ENCODE peak calls at places on chromosomes 13 and 19, in six cellular contexts. C is pons, I is EH, P is ovary, W is stomach, X is KG1. D is an unnamed sample.

GRCh38 chr19:34601071-34601470 is 75.9 kb downstream of the SCGB2B2 start:
- DNase-seq in C (no peak), I (no peak), P (no peak), W (no peak), X (no peak), D (no peak)

GRCh38 chr13:37617162-37617561 is 18.6 kb upstream of the POSTN start:
- DNase-seq in C (no peak), I (peak), P (no peak), W (no peak), X (no peak), D (no peak)

GRCh38 chr19:34364462-34364829 is 550 bp upstream of the GPI start:
- DNase-seq in C (no peak), I (no peak), P (no peak), W (no peak), X (no peak), D (no peak)

GRCh38 chr13:40974460-40975407 is 44.4 kb downstream of the ELF1 start:
- DNase-seq in C (peak), I (peak), P (no peak), W (no peak), X (no peak), D (peak)

GRCh38 chr19:1430201-1430621 is 8.0 kb upstream of the RPS15 start:
- DNase-seq in C (no peak), I (no peak), P (no peak), W (no peak), X (no peak), D (no peak)

GRCh38 chr19:16160943-16161560 is 12.3 kb downstream of the CIB3 start:
- DNase-seq in C (no peak), I (peak), P (no peak), W (no peak), X (no peak), D (peak)

GRCh38 chr13:79973533-79973963 is 367.4 kb downstream of the SPRY2 start:
- DNase-seq in C (no peak), I (no peak), P (no peak), W (no peak), X (no peak), D (no peak)

GRCh38 chr13:41678320-41678719 is 221.0 kb downstream of the RGCC start:
- DNase-seq in C (no peak), I (peak), P (no peak), W (no peak), X (no peak), D (no peak)

GRCh38 chr19:51387924-51388389 is at the start of gene LIM2:
- DNase-seq in C (no peak), I (no peak), P (no peak), W (no peak), X (no peak), D (no peak)

GRCh38 chr19:27776524-27776923 is 1436.4 kb downstream of the UQCRFS1 start:
- DNase-seq in C (no peak), I (no peak), P (no peak), W (no peak), X (no peak), D (no peak)

GRCh38 chr13:99812611-99813010 is 159.0 kb downstream of the ZIC5 start:
- DNase-seq in C (no peak), I (peak), P (no peak), W (no peak), X (no peak), D (no peak)

GRCh38 chr13:110305949-110306339 is 1.0 kb downstream of the COL4A1 start:
- DNase-seq in C (no peak), I (peak), P (no peak), W (no peak), X (no peak), D (no peak)

GRCh38 chr19:7961930-7962626 is 18.6 kb upstream of the TIMM44 start:
- DNase-seq in C (no peak), I (no peak), P (no peak), W (no peak), X (no peak), D (no peak)

GRCh38 chr19:10104665-10105221 is 1.4 kb upstream of the PPAN start:
- DNase-seq in C (no peak), I (no peak), P (no peak), W (no peak), X (peak), D (peak)

GRCh38 chr19:42199440-42200115 is 17.9 kb downstream of the DEDD2 start:
- DNase-seq in C (no peak), I (no peak), P (no peak), W (peak), X (peak), D (peak)

GRCh38 chr19:18479964-18480723 is 41.7 kb downstream of the ELL start:
- DNase-seq in C (no peak), I (peak), P (no peak), W (peak), X (no peak), D (no peak)

GRCh38 chr13:98842858-98843481 is 90.5 kb upstream of the SLC15A1 start:
- DNase-seq in C (peak), I (peak), P (peak), W (peak), X (peak), D (peak)

GRCh38 chr19:30558793-30559192 is 186.6 kb downstream of the ZNF536 start:
- DNase-seq in C (no peak), I (no peak), P (no peak), W (no peak), X (no peak), D (no peak)

GRCh38 chr13:110265682-110266430 is 41.1 kb downstream of the COL4A1 start:
- DNase-seq in C (no peak), I (peak), P (no peak), W (no peak), X (no peak), D (no peak)

GRCh38 chr13:93646247-93646646 is 419.6 kb downstream of the GPC6 start:
- DNase-seq in C (no peak), I (no peak), P (no peak), W (no peak), X (no peak), D (no peak)

GRCh38 chr13:33057019-33057785 is 41.0 kb downstream of the KL start:
- DNase-seq in C (no peak), I (peak), P (no peak), W (no peak), X (no peak), D (no peak)

GRCh38 chr13:99963832-99964339 is 7.7 kb downstream of the ZIC5 start:
- DNase-seq in C (no peak), I (no peak), P (no peak), W (no peak), X (no peak), D (no peak)

GRCh38 chr13:27978301-27978968 is 9.3 kb upstream of the CDX2 start:
- DNase-seq in C (no peak), I (no peak), P (no peak), W (no peak), X (no peak), D (no peak)

GRCh38 chr19:16836115-16836905 is 7.1 kb downstream of the SIN3B start:
- DNase-seq in C (no peak), I (no peak), P (no peak), W (no peak), X (no peak), D (no peak)

GRCh38 chr19:1672038-1672768 is 19.8 kb upstream of the TCF3 start:
- DNase-seq in C (no peak), I (peak), P (peak), W (no peak), X (no peak), D (peak)

GRCh38 chr19:18839465-18840287 is 7.9 kb downstream of the UPF1 start:
- DNase-seq in C (no peak), I (no peak), P (peak), W (peak), X (no peak), D (no peak)

GRCh38 chr19:46975918-46976782 is 43.5 kb upstream of the NPAS1 start:
- DNase-seq in C (peak), I (peak), P (peak), W (peak), X (no peak), D (no peak)

GRCh38 chr19:22814124-22814523 is 18.0 kb upstream of the ZNF723 start:
- DNase-seq in C (no peak), I (no peak), P (no peak), W (no peak), X (no peak), D (no peak)

GRCh38 chr19:40797166-40797962 is 1.6 kb upstream of the EGLN2 start:
- DNase-seq in C (no peak), I (no peak), P (no peak), W (no peak), X (no peak), D (no peak)

GRCh38 chr13:86563308-86563707 is 764.1 kb upstream of the SLITRK6 start:
- DNase-seq in C (peak), I (no peak), P (no peak), W (no peak), X (no peak), D (no peak)

GRCh38 chr13:50543767-50544166 is 299.7 kb downstream of the DLEU7 start:
- DNase-seq in C (peak), I (peak), P (no peak), W (no peak), X (no peak), D (no peak)

GRCh38 chr19:40610396-40611064 is 9.4 kb downstream of the LTBP4 start:
- DNase-seq in C (peak), I (no peak), P (peak), W (peak), X (no peak), D (peak)

GRCh38 chr19:45569619-45570421 is 14.8 kb downstream of the OPA3 start:
- DNase-seq in C (no peak), I (peak), P (no peak), W (peak), X (peak), D (peak)

GRCh38 chr19:18208098-18208951 is 4.5 kb upstream of the RAB3A start:
- DNase-seq in C (no peak), I (peak), P (peak), W (no peak), X (no peak), D (peak)

GRCh38 chr19:16273005-16273404 is 51.6 kb upstream of the KLF2 start:
- DNase-seq in C (no peak), I (peak), P (no peak), W (no peak), X (no peak), D (no peak)

GRCh38 chr13:66546534-66547379 is 683.4 kb downstream of the PCDH9 start:
- DNase-seq in C (no peak), I (peak), P (no peak), W (no peak), X (no peak), D (no peak)

GRCh38 chr19:49764341-49764740 is 1.2 kb upstream of the TSKS start:
- DNase-seq in C (no peak), I (no peak), P (no peak), W (no peak), X (no peak), D (no peak)

GRCh38 chr19:29685326-29685725 is 20.1 kb downstream of the PLEKHF1 start:
- DNase-seq in C (no peak), I (no peak), P (no peak), W (no peak), X (no peak), D (no peak)

GRCh38 chr13:93305886-93306285 is 79.3 kb downstream of the GPC6 start:
- DNase-seq in C (no peak), I (peak), P (no peak), W (no peak), X (no peak), D (no peak)

D was measured in stimulated activated CD4-positive, alpha-beta T cell treated with anti-CD3 and anti-CD28 coated beads, Interleukin-4, amount 100 ng/mL, for 24 hours.